ENCODE peak calls at places on chromosome 12, in seven cellular contexts. B is IMR-90, I is gastrocnemius medialis, D is lung, E is GM23248, J is mammary epithelial cell, V is T-helper 17 cell. Q is an unnamed sample.

GRCh38 chr12:1660304-1661187 is 30.3 kb upstream of the ADIPOR2 start:
- DNase-seq in B (no peak), I (peak; percentile 74), D (peak; percentile 90), E (peak; percentile 53), J (peak; percentile 90), V (peak; percentile 26), Q (no peak)

GRCh38 chr12:29782821-29783772 is 645 bp downstream of the TMTC1 start:
- DNase-seq in B (peak; percentile 31), I (peak; percentile 38), D (peak; percentile 30), E (peak; percentile 81), J (peak; percentile 53), V (no peak), Q (peak; percentile 77)

GRCh38 chr12:27332407-27333310 is at the start of gene BMAL2:
- DNase-seq in B (peak; percentile 43), I (no peak), D (no peak), E (peak; percentile 74), J (peak; percentile 40), V (peak; percentile 13), Q (peak; percentile 85)

GRCh38 chr12:27244680-27245005 is 557 bp downstream of the STK38L start:
- DNase-seq in B (peak; percentile 58), I (no peak), D (no peak), E (peak; percentile 80), J (peak; percentile 54), V (no peak), Q (no peak)

GRCh38 chr12:122062832-122063690 is 15.5 kb upstream of the MLXIP start:
- DNase-seq in B (peak; percentile 66), I (no peak), D (no peak), E (peak; percentile 58), J (peak; percentile 76), V (no peak), Q (no peak)

GRCh38 chr12:92786045-92786444 is 83.3 kb downstream of the PLEKHG7 start:
- DNase-seq in B (peak; percentile 67), I (no peak), D (no peak), E (peak; percentile 71), J (no peak), V (no peak), Q (no peak)

GRCh38 chr12:24838531-24838950 is 110.4 kb downstream of the BCAT1 start:
- DNase-seq in B (peak; percentile 87), I (peak; percentile 39), D (no peak), E (peak; percentile 88), J (peak; percentile 35), V (no peak), Q (no peak)

GRCh38 chr12:127191124-127191523 is 1075.8 kb upstream of the TMEM132C start:
- DNase-seq in B (peak; percentile 74), I (no peak), D (no peak), E (peak; percentile 84), J (peak; percentile 77), V (no peak), Q (no peak)

GRCh38 chr12:102990419-102990818 is 32.9 kb downstream of the ASCL1 start:
- DNase-seq in B (no peak), I (no peak), D (no peak), E (no peak), J (no peak), V (no peak), Q (peak; percentile 42)

GRCh38 chr12:104521731-104522130 is 65.0 kb downstream of the CHST11 start:
- DNase-seq in B (peak; percentile 17), I (no peak), D (no peak), E (peak; percentile 72), J (no peak), V (no peak), Q (no peak)

GRCh38 chr12:106317406-106318082 is 15.0 kb downstream of the TCP11L2 start:
- DNase-seq in B (no peak), I (peak; percentile 65), D (no peak), E (no peak), J (peak; percentile 54), V (no peak), Q (no peak)

GRCh38 chr12:64042901-64043300 is 179.2 kb downstream of the KICS2 start:
- DNase-seq in B (peak; percentile 68), I (no peak), D (no peak), E (peak; percentile 73), J (no peak), V (no peak), Q (no peak)

GRCh38 chr12:110647669-110648068 is 33.7 kb downstream of the TCTN1 start:
- DNase-seq in B (no peak), I (no peak), D (no peak), E (no peak), J (no peak), V (no peak), Q (no peak)

GRCh38 chr12:97716356-97716755 is 253.8 kb downstream of the RMST start:
- DNase-seq in B (no peak), I (no peak), D (no peak), E (no peak), J (peak; percentile 19), V (no peak), Q (peak; percentile 25)

GRCh38 chr12:113855998-113856397 is 110.1 kb downstream of the RBM19 start:
- DNase-seq in B (no peak), I (no peak), D (no peak), E (no peak), J (no peak), V (no peak), Q (no peak)

GRCh38 chr12:114440450-114441383 is 34.8 kb upstream of the TBX5 start:
- DNase-seq in B (no peak), I (no peak), D (no peak), E (peak; percentile 44), J (no peak), V (no peak), Q (peak; percentile 82)

GRCh38 chr12:53299101-53299453 is 418 bp upstream of the MYG1 start:
- DNase-seq in B (peak; percentile 85), I (no peak), D (peak; percentile 35), E (peak; percentile 92), J (peak; percentile 62), V (no peak), Q (no peak)

GRCh38 chr12:30847259-30847658 is 79.3 kb upstream of the TSPAN11 start:
- DNase-seq in B (peak; percentile 70), I (no peak), D (no peak), E (peak; percentile 77), J (peak; percentile 59), V (no peak), Q (peak; percentile 83)

GRCh38 chr12:46089414-46090162 is 99.2 kb upstream of the SCAF11 start:
- DNase-seq in B (no peak), I (no peak), D (no peak), E (peak; percentile 50), J (peak; percentile 67), V (no peak), Q (no peak)
- H3K9me3 ChIP-seq in B (peaks cover 9% of the 10 kb centered on the region), I (no peaks in the 10 kb centered on the region), D (no peaks in the 10 kb centered on the region), E (no peaks in the 10 kb centered on the region), J (peaks cover 13% of the 10 kb centered on the region), V (peaks cover 3% of the 10 kb centered on the region), Q (peaks cover 18% of the 10 kb centered on the region)

GRCh38 chr12:130497991-130498390 is 160.3 kb downstream of the PIWIL1 start:
- DNase-seq in B (no peak), I (no peak), D (no peak), E (no peak), J (no peak), V (no peak), Q (no peak)

GRCh38 chr12:130500835-130501330 is 163.2 kb downstream of the PIWIL1 start:
- DNase-seq in B (no peak), I (no peak), D (no peak), E (no peak), J (no peak), V (no peak), Q (no peak)

GRCh38 chr12:130497331-130497730 is 159.6 kb downstream of the PIWIL1 start:
- DNase-seq in B (no peak), I (no peak), D (no peak), E (no peak), J (no peak), V (no peak), Q (no peak)

GRCh38 chr12:130498589-130499385 is 161.1 kb downstream of the PIWIL1 start:
- DNase-seq in B (no peak), I (no peak), D (no peak), E (no peak), J (no peak), V (no peak), Q (no peak)

GRCh38 chr12:130499474-130499873 is 161.8 kb downstream of the PIWIL1 start:
- DNase-seq in B (no peak), I (no peak), D (no peak), E (no peak), J (no peak), V (no peak), Q (no peak)
- H3K9me3 ChIP-seq in B (peaks cover 51% of the 10 kb centered on the region), I (no peaks in the 10 kb centered on the region), D (no peaks in the 10 kb centered on the region), E (no peaks in the 10 kb centered on the region), J (peaks cover 35% of the 10 kb centered on the region), V (no peaks in the 10 kb centered on the region), Q (no peaks in the 10 kb centered on the region)

GRCh38 chr12:71764587-71765321 is 10.1 kb downstream of the RAB21 start:
- DNase-seq in B (no peak), I (no peak), D (no peak), E (no peak), J (no peak), V (no peak), Q (no peak)
- H3K9me3 ChIP-seq in B (peaks cover 5% of the 10 kb centered on the region), I (no peaks in the 10 kb centered on the region), D (peaks cover under 1% of the 10 kb centered on the region), E (no peaks in the 10 kb centered on the region), J (peaks cover 13% of the 10 kb centered on the region), V (peaks cover 6% of the 10 kb centered on the region), Q (no peaks in the 10 kb centered on the region)

GRCh38 chr12:130124106-130124505 is 38.2 kb upstream of the FZD10 start:
- DNase-seq in B (no peak), I (no peak), D (no peak), E (no peak), J (no peak), V (no peak), Q (no peak)
- H3K9me3 ChIP-seq in B (peaks cover 44% of the 10 kb centered on the region), I (no peaks in the 10 kb centered on the region), D (no peaks in the 10 kb centered on the region), E (no peaks in the 10 kb centered on the region), J (peaks cover 27% of the 10 kb centered on the region), V (no peaks in the 10 kb centered on the region), Q (no peaks in the 10 kb centered on the region)

DNA sequence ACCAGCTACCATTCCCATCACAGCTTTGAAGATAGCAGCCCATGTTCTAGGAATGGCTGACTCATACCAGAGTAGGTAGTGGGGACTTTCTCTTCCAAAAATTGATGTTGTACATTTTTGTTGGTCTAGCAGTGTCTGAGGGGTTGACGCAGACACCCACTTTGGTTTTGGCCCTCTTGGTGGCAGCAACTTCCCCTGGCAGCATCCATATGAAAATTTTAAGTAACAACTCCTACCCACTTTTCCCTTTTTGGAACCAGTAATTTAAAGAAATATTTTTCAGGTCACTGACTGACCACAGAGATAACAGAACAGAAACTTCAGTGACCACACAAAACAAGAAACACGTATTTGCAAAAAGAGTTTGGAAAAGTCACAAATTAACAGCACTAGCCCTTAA is 162.0 kb upstream of the TMCC3 start:
- DNase-seq in B (no peak), I (no peak), D (no peak), E (no peak), J (no peak), V (no peak), Q (no peak)
- H3K9me3 ChIP-seq in B (peaks cover 3% of the 10 kb centered on the region), I (no peaks in the 10 kb centered on the region), D (peaks cover 9% of the 10 kb centered on the region), E (peaks cover 4% of the 10 kb centered on the region), J (peaks cover 7% of the 10 kb centered on the region), V (peaks cover 12% of the 10 kb centered on the region), Q (peaks cover 18% of the 10 kb centered on the region)

GRCh38 chr12:60935981-60936761 is 1324.0 kb upstream of the USP15 start:
- DNase-seq in B (no peak), I (no peak), D (no peak), E (no peak), J (peak; percentile 10), V (no peak), Q (peak; percentile 2)
- H3K9me3 ChIP-seq in B (peaks cover 3% of the 10 kb centered on the region), I (no peaks in the 10 kb centered on the region), D (peaks cover 6% of the 10 kb centered on the region), E (peaks cover 9% of the 10 kb centered on the region), J (no peaks in the 10 kb centered on the region), V (no peaks in the 10 kb centered on the region), Q (no peaks in the 10 kb centered on the region)

GRCh38 chr12:132285991-132286681 is 43.3 kb downstream of the GALNT9 start:
- DNase-seq in B (peak; percentile 21), I (no peak), D (peak; percentile 58), E (peak; percentile 73), J (no peak), V (no peak), Q (peak; percentile 64)
- H3K9me3 ChIP-seq in B (peaks cover 5% of the 10 kb centered on the region), I (no peaks in the 10 kb centered on the region), D (no peaks in the 10 kb centered on the region), E (no peaks in the 10 kb centered on the region), J (peaks cover 22% of the 10 kb centered on the region), V (no peaks in the 10 kb centered on the region), Q (no peaks in the 10 kb centered on the region)

Q was measured in neural progenitor cell.